ENCODE peak calls at places on chromosomes 6 and 20, in seven cellular contexts. Y is H1, L is HCT116, E is K562, F is T47D, D is HepG2, I is SK-N-SH. C is an unnamed sample.

GRCh38 chr6:44892579-44892978 is 435.6 kb upstream of the RUNX2 start:
- DNase-seq in Y (no peak), L (no peak), E (no peak), F (no peak), D (no peak), I (no peak), C (no peak)

GRCh38 chr6:95120984-95121383 is 456.4 kb upstream of the MANEA start:
- DNase-seq in Y (no peak), L (no peak), E (no peak), F (no peak), D (no peak), I (no peak), C (no peak)

GRCh38 chr6:98833101-98834059 is 994 bp upstream of the POU3F2 start:
- DNase-seq in Y (no peak), L (no peak), E (no peak), F (no peak), D (no peak), I (peak), C (no peak)

GRCh38 chr6:42217523-42218367 is at the start of gene MRPS10:
- DNase-seq in Y (peak), L (peak), E (peak), F (peak), D (peak), I (peak), C (peak)

GRCh38 chr6:132513821-132514545 is 1.1 kb upstream of the STX7 start:
- DNase-seq in Y (no peak), L (no peak), E (no peak), F (no peak), D (peak), I (no peak), C (no peak)

GRCh38 chr6:39231844-39232243 is 2.6 kb upstream of the KCNK5 start:
- DNase-seq in Y (no peak), L (no peak), E (no peak), F (no peak), D (no peak), I (no peak), C (no peak)

GRCh38 chr20:24694727-24695528 is 225.5 kb downstream of the SYNDIG1 start:
- DNase-seq in Y (no peak), L (no peak), E (no peak), F (no peak), D (no peak), I (peak), C (no peak)

GRCh38 chr20:3694864-3695263 is 13.1 kb upstream of the ADAM33 start:
- DNase-seq in Y (no peak), L (no peak), E (no peak), F (no peak), D (no peak), I (no peak), C (no peak)

GRCh38 chr20:19212524-19213502 is at the start of gene SLC24A3:
- DNase-seq in Y (no peak), L (no peak), E (no peak), F (peak), D (peak), I (peak), C (no peak)

GRCh38 chr20:43681991-43682410 is 15.1 kb downstream of the MYBL2 start:
- DNase-seq in Y (no peak), L (no peak), E (no peak), F (no peak), D (no peak), I (no peak), C (peak)

GRCh38 chr6:133811557-133811956 is 77.4 kb upstream of the TCF21 start:
- DNase-seq in Y (no peak), L (no peak), E (no peak), F (no peak), D (no peak), I (no peak), C (no peak)

GRCh38 chr6:136677344-136677743 is 114.9 kb downstream of the MAP3K5 start:
- DNase-seq in Y (no peak), L (no peak), E (no peak), F (no peak), D (no peak), I (no peak), C (no peak)

GRCh38 chr6:145315982-145316600 is 419.2 kb downstream of the EPM2A start:
- DNase-seq in Y (no peak), L (no peak), E (no peak), F (no peak), D (no peak), I (no peak), C (no peak)

GRCh38 chr6:140566706-140567330 is 1192.4 kb upstream of the CITED2 start:
- DNase-seq in Y (no peak), L (no peak), E (no peak), F (no peak), D (no peak), I (no peak), C (no peak)

GRCh38 chr6:79167931-79168694 is 66.4 kb downstream of the HMGN3 start:
- DNase-seq in Y (no peak), L (no peak), E (no peak), F (no peak), D (no peak), I (no peak), C (no peak)

GRCh38 chr6:84340422-84340821 is 113.0 kb upstream of the CEP162 start:
- DNase-seq in Y (no peak), L (no peak), E (no peak), F (no peak), D (no peak), I (no peak), C (no peak)

GRCh38 chr20:38873050-38873581 is 53.1 kb upstream of the FAM83D start:
- DNase-seq in Y (no peak), L (no peak), E (no peak), F (no peak), D (no peak), I (no peak), C (peak)

GRCh38 chr6:144248003-144248402 is 37.1 kb upstream of the UTRN start:
- DNase-seq in Y (no peak), L (no peak), E (no peak), F (no peak), D (no peak), I (no peak), C (no peak)

GRCh38 chr20:35901678-35902544 is 52.4 kb downstream of the SCAND1 start:
- DNase-seq in Y (no peak), L (peak), E (peak), F (no peak), D (peak), I (no peak), C (no peak)

GRCh38 chr20:36248836-36249235 is 12.6 kb downstream of the AAR2 start:
- DNase-seq in Y (no peak), L (no peak), E (no peak), F (no peak), D (no peak), I (no peak), C (no peak)

GRCh38 chr6:159761135-159761872 is 541 bp upstream of the ACAT2 start:
- DNase-seq in Y (no peak), L (no peak), E (peak), F (no peak), D (peak), I (peak), C (no peak)

GRCh38 chr20:5719861-5720401 is 30.3 kb upstream of the SHLD1 start:
- DNase-seq in Y (no peak), L (no peak), E (peak), F (no peak), D (peak), I (no peak), C (no peak)

GRCh38 chr6:42403831-42404230 is 47.9 kb downstream of the TRERF1 start:
- DNase-seq in Y (no peak), L (no peak), E (no peak), F (no peak), D (no peak), I (no peak), C (no peak)

GRCh38 chr20:11919571-11919970 is 1.9 kb downstream of the BTBD3 start:
- DNase-seq in Y (no peak), L (no peak), E (no peak), F (no peak), D (no peak), I (no peak), C (no peak)

GRCh38 chr6:52534966-52535390 is 41.9 kb downstream of the TRAM2 start:
- DNase-seq in Y (no peak), L (no peak), E (no peak), F (no peak), D (no peak), I (no peak), C (peak)

GRCh38 chr20:46627251-46627650 is 24.0 kb downstream of the SLC13A3 start:
- DNase-seq in Y (no peak), L (no peak), E (no peak), F (no peak), D (no peak), I (no peak), C (no peak)

GRCh38 chr6:146851837-146852236 is 253.1 kb downstream of the ADGB start:
- DNase-seq in Y (no peak), L (no peak), E (no peak), F (no peak), D (no peak), I (no peak), C (no peak)

GRCh38 chr6:43263314-43264178 is 20.3 kb downstream of the TTBK1 start:
- DNase-seq in Y (peak), L (peak), E (peak), F (peak), D (peak), I (peak), C (peak)

GRCh38 chr20:5041433-5041832 is 40.1 kb upstream of the SLC23A2 start:
- DNase-seq in Y (no peak), L (no peak), E (no peak), F (no peak), D (no peak), I (no peak), C (no peak)

GRCh38 chr6:25324076-25324762 is 45.0 kb downstream of the CARMIL1 start:
- DNase-seq in Y (no peak), L (no peak), E (no peak), F (no peak), D (no peak), I (no peak), C (no peak)

GRCh38 chr6:98657764-98658163 is 176.6 kb upstream of the POU3F2 start:
- DNase-seq in Y (no peak), L (no peak), E (peak), F (peak), D (peak), I (no peak), C (no peak)

GRCh38 chr6:4698901-4699659 is 77.1 kb upstream of the CDYL start:
- DNase-seq in Y (no peak), L (no peak), E (no peak), F (no peak), D (no peak), I (no peak), C (no peak)

GRCh38 chr20:37378785-37379598 is 33.1 kb downstream of the SRC start:
- DNase-seq in Y (no peak), L (peak), E (peak), F (no peak), D (no peak), I (no peak), C (no peak)

GRCh38 chr6:157223021-157223430 is 100.3 kb downstream of the TMEM242 start:
- DNase-seq in Y (no peak), L (no peak), E (no peak), F (no peak), D (no peak), I (no peak), C (no peak)

GRCh38 chr6:7707787-7708186 is 18.1 kb upstream of the BMP6 start:
- DNase-seq in Y (no peak), L (no peak), E (no peak), F (no peak), D (no peak), I (no peak), C (no peak)

GRCh38 chr6:124541601-124542000 is 420.6 kb upstream of the RNF217 start:
- DNase-seq in Y (no peak), L (no peak), E (no peak), F (no peak), D (no peak), I (no peak), C (no peak)

GRCh38 chr6:159933077-159933476 is 35.8 kb upstream of the IGF2R start:
- DNase-seq in Y (no peak), L (no peak), E (no peak), F (no peak), D (no peak), I (no peak), C (no peak)

GRCh38 chr6:7765575-7766325 is 39.9 kb downstream of the BMP6 start:
- DNase-seq in Y (no peak), L (no peak), E (no peak), F (no peak), D (no peak), I (no peak), C (no peak)

GRCh38 chr20:1448081-1448627 is 18.5 kb downstream of the NSFL1C start:
- DNase-seq in Y (no peak), L (no peak), E (no peak), F (no peak), D (no peak), I (no peak), C (no peak)
- TF ChIP-seq JUND in Y (no peak), L (no peak), E (no peak), F (no peak), D (no peak), I (no peak), C (no peak)

GRCh38 chr20:59518881-59519706 is 85.2 kb upstream of the PHACTR3 start:
- DNase-seq in Y (no peak), L (peak), E (peak), F (peak), D (peak), I (peak), C (no peak)
- TF ChIP-seq JUND in Y (no peak), L (no peak), E (no peak), F (no peak), D (no peak), I (no peak), C (no peak)

GRCh38 chr6:34391711-34392496 is 565 bp downstream of the NUDT3 start:
- DNase-seq in Y (no peak), L (no peak), E (peak), F (peak), D (peak), I (no peak), C (no peak)
- TF ChIP-seq JUND in Y (no peak), L (no peak), E (no peak), F (no peak), D (no peak), I (no peak), C (no peak)

GRCh38 chr20:63795178-63795830 is 35.8 kb downstream of the ZBTB46 start:
- DNase-seq in Y (no peak), L (no peak), E (no peak), F (no peak), D (no peak), I (no peak), C (no peak)
- TF ChIP-seq JUND in Y (no peak), L (no peak), E (no peak), F (no peak), D (no peak), I (no peak), C (no peak)

DNA sequence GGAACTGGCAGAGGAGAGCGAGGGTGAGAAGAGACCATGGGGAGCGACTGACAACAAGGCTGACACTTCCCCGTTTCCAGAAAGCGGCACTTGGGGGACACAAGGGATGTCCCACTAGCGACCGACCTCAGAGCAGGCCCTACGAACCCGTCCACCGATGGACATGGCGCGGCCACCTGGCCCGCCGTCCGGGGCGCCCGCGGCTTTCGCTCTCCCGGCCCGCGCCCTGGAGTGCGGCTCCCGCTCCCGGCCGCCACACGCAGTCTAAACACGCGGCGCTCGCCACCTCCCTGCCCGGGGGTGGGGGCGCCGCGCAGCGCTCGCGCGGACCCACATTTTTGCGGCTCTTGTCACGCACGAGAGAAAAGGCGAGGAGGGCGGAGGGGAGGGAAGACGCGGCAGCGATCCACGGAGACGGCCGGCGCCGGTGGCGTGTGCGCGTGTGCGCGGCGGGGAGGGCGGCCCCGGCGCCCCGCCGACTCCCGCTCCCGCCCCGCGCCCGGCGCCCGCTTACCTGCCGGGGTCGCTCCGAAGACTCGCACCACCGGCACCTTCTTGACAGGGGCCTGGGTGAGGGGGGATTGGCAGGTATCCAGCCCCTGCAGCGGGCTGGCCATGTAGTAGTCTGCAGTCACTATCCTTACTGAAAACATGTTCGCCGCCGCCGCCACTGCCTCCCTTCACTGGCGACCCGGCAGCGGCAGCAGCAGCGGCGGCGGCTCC is 621 bp downstream of the REV3L start:
- DNase-seq in Y (no peak), L (no peak), E (peak), F (peak), D (no peak), I (peak), C (no peak)
- TF ChIP-seq JUND in Y (no peak), L (no peak), E (peak), F (no peak), D (no peak), I (no peak), C (no peak)

DNA sequence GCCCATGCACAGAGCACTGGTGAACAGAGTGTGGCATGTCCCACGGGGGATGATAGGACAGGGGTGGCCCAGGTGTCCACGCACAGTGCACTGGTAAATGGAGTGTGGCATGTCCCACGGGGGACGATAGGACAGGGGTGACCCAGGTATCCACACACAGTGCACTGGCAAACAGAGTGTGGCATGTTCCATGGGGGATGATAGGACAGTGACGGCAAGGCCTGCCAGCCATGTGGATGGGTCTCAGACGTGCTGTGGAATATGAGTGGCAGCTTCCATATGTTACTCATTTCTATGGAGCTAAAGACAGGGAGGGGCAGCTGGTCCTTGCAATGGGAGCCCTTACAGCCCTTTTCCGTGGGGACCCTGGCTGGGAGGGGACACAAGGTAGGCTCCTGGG is 168.7 kb downstream of the CDH4 start:
- DNase-seq in Y (no peak), L (no peak), E (no peak), F (no peak), D (no peak), I (no peak), C (no peak)
- TF ChIP-seq JUND in Y (no peak), L (no peak), E (no peak), F (no peak), D (no peak), I (no peak), C (no peak)

GRCh38 chr6:111030008-111031006 is 48.5 kb downstream of the RPF2 start:
- DNase-seq in Y (no peak), L (no peak), E (no peak), F (no peak), D (no peak), I (peak), C (no peak)
- TF ChIP-seq JUND in Y (no peak), L (no peak), E (no peak), F (no peak), D (no peak), I (no peak), C (no peak)

GRCh38 chr6:169424821-169425240 is 171.2 kb upstream of the THBS2 start:
- DNase-seq in Y (no peak), L (no peak), E (no peak), F (no peak), D (no peak), I (peak), C (no peak)
- TF ChIP-seq JUND in Y (no peak), L (no peak), E (no peak), F (no peak), D (no peak), I (no peak), C (no peak)

GRCh38 chr20:51258582-51259175 is 235.8 kb upstream of the KCNG1 start:
- DNase-seq in Y (no peak), L (no peak), E (no peak), F (no peak), D (no peak), I (no peak), C (no peak)
- TF ChIP-seq JUND in Y (no peak), L (no peak), E (no peak), F (no peak), D (no peak), I (no peak), C (no peak)